ENCODE peak calls at places on chromosomes 13 and 19, in five cellular contexts. I is HCEC 1CT, Z is posterior cingulate gyrus, U is neural crest cell, J is foreskin fibroblast. X is an unnamed sample.

GRCh38 chr19:40523322-40524047 is 53.2 kb upstream of the SHKBP1 start:
- DNase-seq in Z (peak; percentile 50), J (peak; percentile 61), I (peak; percentile 35), U (peak; percentile 65), X (no peak)

GRCh38 chr19:47215581-47215980 is 15.4 kb downstream of the BBC3 start:
- DNase-seq in U (no peak), J (no peak), I (no peak), Z (no peak), X (no peak)

GRCh38 chr19:54366811-54367210 is 2.1 kb upstream of the LAIR1 start:
- DNase-seq in J (no peak), Z (no peak), U (no peak), I (no peak), X (no peak)

GRCh38 chr13:49669735-49670309 is 21.5 kb downstream of the EBPL start:
- DNase-seq in J (peak; percentile 83), U (peak; percentile 45), Z (peak; percentile 68), I (peak; percentile 68), X (peak; percentile 22)

GRCh38 chr19:3275583-3276340 is 51.3 kb downstream of the CELF5 start:
- DNase-seq in J (peak; percentile 84), U (peak; percentile 51), Z (peak; percentile 72), I (peak; percentile 77), X (no peak)

GRCh38 chr13:79663977-79664636 is 183.2 kb downstream of the NDFIP2 start:
- DNase-seq in J (no peak), I (no peak), Z (no peak), U (no peak), X (no peak)

GRCh38 chr13:109454167-109454917 is 332.0 kb downstream of the IRS2 start:
- DNase-seq in I (peak; percentile 28), U (no peak), J (no peak), Z (no peak), X (no peak)

GRCh38 chr13:19601749-19602725 is 31.4 kb upstream of the MPHOSPH8 start:
- DNase-seq in U (peak; percentile 42), I (peak; percentile 39), Z (peak; percentile 11), J (peak; percentile 72), X (no peak)

GRCh38 chr13:50805805-50806204 is 37.7 kb downstream of the DLEU7 start:
- DNase-seq in U (no peak), I (peak; percentile 3), J (peak; percentile 11), Z (no peak), X (no peak)

GRCh38 chr19:18167975-18168645 is 5.5 kb upstream of the IFI30 start:
- DNase-seq in J (peak; percentile 66), Z (peak; percentile 32), I (peak; percentile 28), U (peak; percentile 61), X (peak; percentile 18)

GRCh38 chr19:13040916-13041292 is 45.6 kb downstream of the NFIX start:
- DNase-seq in J (no peak), Z (no peak), I (no peak), U (no peak), X (no peak)

GRCh38 chr13:110149036-110149435 is 157.9 kb downstream of the COL4A1 start:
- DNase-seq in Z (no peak), J (no peak), I (no peak), U (no peak), X (no peak)

GRCh38 chr19:35742121-35742724 is at the start of gene IGFLR1:
- DNase-seq in U (no peak), J (no peak), I (no peak), Z (no peak), X (no peak)

GRCh38 chr13:79519252-79519651 is 38.3 kb downstream of the NDFIP2 start:
- DNase-seq in J (peak; percentile 8), U (no peak), Z (no peak), I (peak; percentile 54), X (no peak)

GRCh38 chr13:50928609-50929274 is 19.2 kb downstream of the RNASEH2B start:
- DNase-seq in U (no peak), I (no peak), Z (no peak), J (no peak), X (no peak)

GRCh38 chr19:39083983-39084731 is at the start of gene ACP7:
- DNase-seq in I (no peak), Z (no peak), J (no peak), U (no peak), X (no peak)

GRCh38 chr19:3507371-3508120 is 1.4 kb downstream of the FZR1 start:
- DNase-seq in Z (no peak), I (no peak), U (no peak), J (peak; percentile 47), X (no peak)

GRCh38 chr13:99657848-99658265 is 156.6 kb downstream of the TM9SF2 start:
- DNase-seq in Z (peak; percentile 16), J (peak; percentile 53), I (no peak), U (peak; percentile 41), X (peak; percentile 34)

GRCh38 chr19:48489608-48490216 is 20.5 kb downstream of the CYTH2 start:
- DNase-seq in J (peak; percentile 76), Z (peak; percentile 53), U (peak; percentile 85), I (peak; percentile 39), X (peak; percentile 45)